ENCODE peak calls at places on chromosomes 11 and 22, in six cellular contexts. Y, E, L, T, O and S are unnamed samples.

GRCh38 chr11:42591841-42592240 is 720.0 kb upstream of the API5 start:
- DNase-seq in L (no peak), O (no peak), T (no peak), E (no peak), Y (no peak), S (no peak)

GRCh38 chr22:43833286-43834240 is 21.5 kb upstream of the EFCAB6 start:
- DNase-seq in L (no peak), O (no peak), T (no peak), E (peak), Y (no peak), S (no peak)

GRCh38 chr11:129148487-129148886 is 43.6 kb downstream of the ARHGAP32 start:
- DNase-seq in L (no peak), T (no peak), E (no peak), Y (peak), O (no peak), S (no peak)

GRCh38 chr11:33884035-33884434 is 7.8 kb downstream of the LMO2 start:
- DNase-seq in O (no peak), E (no peak), Y (no peak), T (no peak), L (no peak), S (no peak)

GRCh38 chr11:66550887-66551286 is 4.2 kb downstream of the ACTN3 start:
- DNase-seq in L (no peak), E (no peak), T (no peak), Y (no peak), O (no peak), S (no peak)

GRCh38 chr11:79100093-79100704 is 340.6 kb downstream of the TENM4 start:
- DNase-seq in E (peak), T (peak), Y (peak), O (peak), L (peak), S (no peak)

GRCh38 chr11:88157401-88157800 is 17.8 kb downstream of the RAB38 start:
- DNase-seq in T (no peak), E (no peak), L (no peak), Y (no peak), O (no peak), S (peak)

GRCh38 chr11:121652982-121653381 is 200.2 kb upstream of the SORL1-AS1 start:
- DNase-seq in E (peak), T (no peak), O (no peak), L (no peak), Y (peak), S (no peak)

GRCh38 chr22:24776525-24776924 is 2.0 kb upstream of the PIWIL3 start:
- DNase-seq in T (no peak), L (no peak), Y (no peak), E (no peak), O (no peak), S (no peak)

GRCh38 chr11:68838572-68838964 is 3.1 kb downstream of the CPT1A start:
- DNase-seq in E (no peak), Y (peak), T (no peak), L (no peak), O (no peak), S (no peak)

GRCh38 chr22:26394787-26395186 is 34.3 kb upstream of the ASPHD2 start:
- DNase-seq in T (no peak), O (no peak), Y (no peak), L (no peak), E (no peak), S (no peak)

GRCh38 chr11:125887373-125888324 is at the start of gene HYLS1:
- DNase-seq in Y (peak), E (peak), T (peak), O (peak), L (peak), S (peak)

GRCh38 chr11:762421-763072 is 14.7 kb downstream of the GATD1 start:
- DNase-seq in L (peak), O (no peak), T (peak), E (no peak), Y (peak), S (no peak)
- TF ChIP-seq CTCF in L (peak), O (peak), T (peak), E (peak), Y (peak), S (peak)

GRCh38 chr11:40186401-40187091 is 1272.9 kb downstream of the LRRC4C start:
- DNase-seq in T (no peak), O (no peak), Y (no peak), L (no peak), E (no peak), S (no peak)

GRCh38 chr11:40185793-40186192 is 1273.7 kb downstream of the LRRC4C start:
- DNase-seq in E (no peak), T (no peak), O (no peak), L (no peak), Y (no peak), S (no peak)

GRCh38 chr11:40188848-40189247 is 1270.6 kb downstream of the LRRC4C start:
- DNase-seq in Y (no peak), O (no peak), E (no peak), L (no peak), T (no peak), S (no peak)

GRCh38 chr11:40190294-40190693 is 1269.2 kb downstream of the LRRC4C start:
- DNase-seq in T (no peak), L (no peak), E (no peak), O (no peak), Y (no peak), S (no peak)

GRCh38 chr11:40187092-40187403 is 1272.4 kb downstream of the LRRC4C start:
- DNase-seq in O (no peak), Y (no peak), E (peak), L (no peak), T (no peak), S (no peak)
- TF ChIP-seq CTCF in O (no peak), Y (no peak), E (no peak), L (no peak), T (no peak), S (no peak)

GRCh38 chr22:19723990-19724827 is 870 bp downstream of the GP1BB start:
- DNase-seq in E (peak), O (no peak), L (no peak), Y (no peak), T (no peak), S (no peak)
- TF ChIP-seq CTCF in E (no peak), O (peak), L (no peak), Y (no peak), T (no peak), S (no peak)

DNA sequence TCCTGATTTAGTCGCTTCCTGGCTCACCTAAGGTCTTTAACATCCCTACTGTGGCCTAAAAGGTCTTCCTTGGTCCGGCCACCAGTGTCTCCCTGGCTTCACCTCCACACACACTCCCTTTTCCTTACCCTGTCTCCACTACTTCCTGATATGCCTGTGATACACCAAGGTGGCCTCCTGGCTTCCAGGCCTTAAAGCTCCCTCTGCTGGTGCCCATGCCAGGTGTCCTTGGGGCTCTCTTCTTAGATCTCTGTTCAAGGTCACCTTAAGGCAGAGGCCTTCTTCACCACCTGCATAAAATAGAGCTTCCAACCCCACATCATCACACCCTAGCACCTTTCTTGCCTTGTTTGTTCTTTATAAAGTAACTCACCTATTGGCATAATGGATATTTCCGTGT is 787.7 kb downstream of the NTM start:
- DNase-seq in E (peak), L (no peak), Y (peak), T (peak), O (no peak), S (no peak)
- TF ChIP-seq CTCF in E (peak), L (peak), Y (no peak), T (peak), O (peak), S (peak)

GRCh38 chr11:69883292-69884255 is 64.4 kb upstream of the FGF3 start:
- DNase-seq in T (no peak), O (no peak), Y (no peak), E (no peak), L (no peak), S (no peak)

GRCh38 chr11:69880041-69880802 is 61.0 kb upstream of the FGF3 start:
- DNase-seq in T (no peak), Y (no peak), E (no peak), L (no peak), O (no peak), S (no peak)

GRCh38 chr11:69882270-69882608 is 63.0 kb upstream of the FGF3 start:
- DNase-seq in O (no peak), L (no peak), Y (no peak), E (no peak), T (no peak), S (no peak)

GRCh38 chr11:69880803-69881445 is 61.7 kb upstream of the FGF3 start:
- DNase-seq in E (no peak), T (no peak), L (no peak), O (no peak), Y (no peak), S (no peak)

GRCh38 chr11:69881467-69882269 is 62.5 kb upstream of the FGF3 start:
- DNase-seq in E (peak), T (no peak), O (no peak), Y (no peak), L (no peak), S (no peak)
- TF ChIP-seq CTCF in E (peak), T (no peak), O (no peak), Y (no peak), L (peak), S (no peak)

GRCh38 chr11:6238902-6239301 is at the start of gene CNGA4:
- DNase-seq in Y (no peak), O (no peak), L (no peak), T (no peak), E (no peak), S (no peak)
- TF ChIP-seq CTCF in Y (no peak), O (no peak), L (no peak), T (no peak), E (no peak), S (no peak)